ENCODE peak calls at places on chromosomes 7 and 10, in seven cellular contexts. Q is GM23248; T is lower lobe of right lung; G is stomach; P is activated naive CD4-positive, alpha-beta T cell; S is IMR-90; A is GM10248. W is an unnamed sample.

GRCh38 chr10:95818010-95818409 is 62.0 kb downstream of the ENTPD1 start:
- DNase-seq in Q (no peak), T (no peak), G (no peak), P (no peak), S (no peak), A (no peak), W (no peak)

GRCh38 chr10:32054087-32054486 is 2.1 kb downstream of the KIF5B start:
- DNase-seq in Q (peak), T (no peak), G (no peak), P (no peak), S (peak), A (no peak), W (no peak)

GRCh38 chr7:76234931-76235441 is 33.3 kb downstream of the SRRM3 start:
- DNase-seq in Q (peak), T (peak), G (peak), P (peak), S (peak), A (peak), W (peak)

GRCh38 chr10:71766717-71767419 is 6.5 kb downstream of the VSIR start:
- DNase-seq in Q (peak), T (peak), G (peak), P (no peak), S (peak), A (peak), W (peak)

GRCh38 chr10:12186324-12186723 is 9.4 kb downstream of the NUDT5 start:
- DNase-seq in Q (no peak), T (no peak), G (no peak), P (no peak), S (no peak), A (no peak), W (no peak)

GRCh38 chr7:144437370-144438191 is 34.1 kb upstream of the NOBOX start:
- DNase-seq in Q (peak), T (no peak), G (peak), P (peak), S (peak), A (peak), W (peak)

GRCh38 chr7:131773413-131773812 is 217.0 kb upstream of the PODXL start:
- DNase-seq in Q (no peak), T (no peak), G (no peak), P (no peak), S (no peak), A (no peak), W (no peak)

GRCh38 chr10:33381897-33382578 is 47.6 kb upstream of the NRP1 start:
- DNase-seq in Q (peak), T (no peak), G (no peak), P (no peak), S (peak), A (no peak), W (no peak)

GRCh38 chr7:130426541-130426940 is 14.3 kb downstream of the CEP41 start:
- DNase-seq in Q (no peak), T (no peak), G (no peak), P (no peak), S (no peak), A (no peak), W (no peak)

GRCh38 chr10:2201534-2202104 is 464.3 kb upstream of the ADARB2 start:
- DNase-seq in Q (no peak), T (no peak), G (no peak), P (no peak), S (no peak), A (no peak), W (no peak)

GRCh38 chr10:74051729-74052342 is 53.9 kb downstream of the VCL start:
- DNase-seq in Q (peak), T (no peak), G (no peak), P (no peak), S (no peak), A (no peak), W (no peak)

GRCh38 chr10:11533328-11533781 is 78.1 kb downstream of the USP6NL start:
- DNase-seq in Q (peak), T (no peak), G (no peak), P (no peak), S (peak), A (no peak), W (no peak)

GRCh38 chr7:126979722-126980121 is 273.0 kb downstream of the GRM8 start:
- DNase-seq in Q (no peak), T (no peak), G (no peak), P (no peak), S (no peak), A (no peak), W (no peak)